ENCODE peak calls at places on chromosome 5, in nine cellular contexts. B is OCI-LY7; H is CD8-positive, alpha-beta memory T cell; R is cardiac muscle cell; Z is naive thymus-derived CD4-positive, alpha-beta T cell; L is ovary; Q is sigmoid colon; O is upper lobe of left lung; S is A673. W is an unnamed sample. For H3K4me1, the result is how much of the 10 kb centered on the place peaks cover.

GRCh38 chr5:351911-352225 is 30.4 kb downstream of the AHRR start:
- DNase-seq in L (no peak), B (no peak), S (no peak), R (no peak), H (no peak), Q (no peak), Z (no peak), O (no peak), W (no peak)

GRCh38 chr5:137231535-137231934 is 267.6 kb downstream of the SPOCK1 start:
- DNase-seq in R (no peak), L (no peak), Z (no peak), Q (no peak), B (no peak), S (no peak), O (no peak), H (no peak), W (no peak)

GRCh38 chr5:56763711-56764466 is 51.5 kb upstream of the MAP3K1 start:
- DNase-seq in L (no peak), S (peak), O (no peak), Q (no peak), H (no peak), Z (no peak), B (peak), R (no peak), W (no peak)

GRCh38 chr5:9544502-9545300 is 1.2 kb downstream of the SEMA5A start:
- DNase-seq in Z (peak), O (peak), H (no peak), S (peak), B (no peak), R (peak), L (peak), Q (peak), W (no peak)

GRCh38 chr5:75192804-75193203 is 43.9 kb downstream of the ANKRD31 start:
- DNase-seq in H (no peak), O (no peak), S (no peak), B (no peak), Z (no peak), R (no peak), L (no peak), Q (no peak), W (no peak)

GRCh38 chr5:134594336-134594735 is 38.3 kb downstream of the SAR1B start:
- DNase-seq in Q (no peak), H (no peak), O (no peak), S (no peak), R (no peak), B (no peak), L (no peak), Z (no peak), W (no peak)

GRCh38 chr5:170638454-170639220 is 134.8 kb downstream of the KCNIP1 start:
- DNase-seq in S (peak), B (peak), Q (peak), O (no peak), H (peak), Z (peak), R (peak), L (peak), W (peak)

GRCh38 chr5:181059297-181060230 is 19.5 kb downstream of the BTNL9 start:
- DNase-seq in H (no peak), Q (no peak), B (no peak), Z (no peak), S (no peak), L (no peak), R (no peak), O (peak), W (no peak)

GRCh38 chr5:156528673-156529072 is 201.7 kb downstream of the SGCD start:
- DNase-seq in S (no peak), L (no peak), Q (no peak), R (no peak), H (no peak), Z (no peak), O (no peak), B (no peak), W (no peak)

GRCh38 chr5:125486634-125487033 is 740.2 kb upstream of the ZNF608 start:
- DNase-seq in H (no peak), B (no peak), R (no peak), Q (no peak), O (no peak), Z (no peak), S (peak), L (no peak), W (no peak)

GRCh38 chr5:172167893-172168292 is 20.1 kb downstream of the STK10 start:
- DNase-seq in Z (no peak), Q (no peak), R (peak), H (no peak), S (no peak), O (no peak), B (no peak), L (no peak), W (no peak)

GRCh38 chr5:151868451-151868850 is 56.2 kb downstream of the GLRA1 start:
- DNase-seq in Z (no peak), B (no peak), S (no peak), R (no peak), L (no peak), H (peak), Q (no peak), O (no peak), W (peak)

GRCh38 chr5:42854795-42855194 is 43.1 kb upstream of the SELENOP start:
- DNase-seq in S (no peak), L (no peak), O (no peak), H (no peak), B (no peak), Q (no peak), Z (no peak), R (no peak), W (no peak)

GRCh38 chr5:72241346-72242003 is 78.6 kb downstream of the MRPS27 start:
- DNase-seq in O (no peak), H (no peak), L (no peak), Z (no peak), Q (no peak), R (no peak), S (no peak), B (no peak), W (no peak)

GRCh38 chr5:134133213-134133994 is 18.9 kb downstream of the TCF7 start:
- DNase-seq in H (peak), Z (peak), L (no peak), R (no peak), Q (peak), B (no peak), S (no peak), O (peak), W (no peak)

GRCh38 chr5:149733129-149733900 is 3.2 kb downstream of the PPARGC1B start:
- DNase-seq in B (no peak), H (no peak), Z (no peak), Q (no peak), S (no peak), R (no peak), L (no peak), O (no peak), W (no peak)

GRCh38 chr5:144467795-144468194 is 297.1 kb downstream of the KCTD16 start:
- DNase-seq in Q (no peak), B (no peak), H (no peak), Z (no peak), S (peak), L (no peak), O (no peak), R (peak), W (no peak)

GRCh38 chr5:53368516-53368915 is 111.9 kb upstream of the FST start:
- DNase-seq in B (no peak), O (no peak), H (no peak), Z (no peak), L (no peak), R (no peak), S (no peak), Q (no peak), W (no peak)

GRCh38 chr5:84327591-84327990 is 57.1 kb downstream of the EDIL3 start:
- DNase-seq in H (no peak), B (no peak), S (no peak), R (no peak), Q (no peak), O (no peak), L (no peak), Z (no peak), W (no peak)

GRCh38 chr5:88687253-88687955 is 195.6 kb downstream of the MEF2C start:
- DNase-seq in B (no peak), R (no peak), S (no peak), Q (no peak), H (no peak), Z (no peak), O (no peak), L (no peak), W (no peak)

GRCh38 chr5:26660116-26660515 is 378.3 kb downstream of the CDH9 start:
- DNase-seq in S (no peak), B (no peak), H (no peak), Z (no peak), Q (peak), L (no peak), O (peak), R (no peak), W (no peak)

GRCh38 chr5:53480474-53481353 is at the start of gene FST:
- DNase-seq in Q (no peak), B (no peak), L (no peak), O (peak), Z (peak), H (no peak), S (no peak), R (peak), W (no peak)

GRCh38 chr5:62593331-62593730 is 14.7 kb downstream of the LRRC70 start:
- DNase-seq in Q (no peak), R (no peak), L (no peak), S (no peak), B (no peak), O (no peak), H (no peak), Z (no peak), W (no peak)

GRCh38 chr5:51028394-51028793 is 354.9 kb upstream of the ISL1 start:
- DNase-seq in L (no peak), B (no peak), O (no peak), Q (no peak), R (no peak), H (no peak), S (no peak), Z (no peak), W (no peak)

GRCh38 chr5:1760656-1761452 is 38.8 kb downstream of the MRPL36 start:
- DNase-seq in B (no peak), H (no peak), Q (peak), S (no peak), O (no peak), Z (peak), R (no peak), L (peak), W (no peak)

GRCh38 chr5:97141031-97141430 is 1.4 kb downstream of the LIX1 start:
- DNase-seq in Q (no peak), Z (no peak), S (no peak), O (no peak), L (no peak), B (no peak), R (no peak), H (no peak), W (no peak)

GRCh38 chr5:30502277-30502676 is 691.2 kb upstream of the CDH6 start:
- DNase-seq in O (no peak), Q (no peak), Z (no peak), R (no peak), H (no peak), S (no peak), L (no peak), B (no peak), W (no peak)

GRCh38 chr5:112581811-112582320 is 155.8 kb upstream of the APC start:
- DNase-seq in O (no peak), B (no peak), R (no peak), Z (no peak), H (no peak), Q (no peak), L (no peak), S (no peak), W (no peak)

GRCh38 chr5:78738104-78738503 is 89.5 kb upstream of the LHFPL2 start:
- DNase-seq in L (no peak), H (no peak), S (no peak), O (no peak), Q (no peak), Z (no peak), R (no peak), B (no peak), W (no peak)

GRCh38 chr5:75450069-75450468 is 61.4 kb downstream of the CERT1 start:
- DNase-seq in S (no peak), H (no peak), O (no peak), Z (no peak), B (no peak), Q (no peak), R (no peak), L (no peak), W (no peak)

GRCh38 chr5:59768204-59769040 is 125.1 kb downstream of the PDE4D start:
- DNase-seq in Q (peak), S (peak), B (no peak), L (peak), Z (no peak), O (peak), H (no peak), R (peak), W (no peak)

GRCh38 chr5:7246312-7246711 is 149.6 kb upstream of the ADCY2 start:
- DNase-seq in H (no peak), B (no peak), R (no peak), Z (no peak), S (no peak), L (no peak), O (no peak), Q (no peak), W (no peak)

GRCh38 chr5:76337949-76338589 is 65.0 kb upstream of the IQGAP2 start:
- DNase-seq in Q (no peak), O (no peak), B (peak), R (peak), Z (no peak), H (no peak), L (no peak), S (peak), W (peak)

GRCh38 chr5:167790462-167791260 is 500.8 kb upstream of the WWC1 start:
- DNase-seq in B (no peak), Z (no peak), Q (no peak), L (no peak), H (no peak), O (no peak), R (no peak), S (no peak), W (no peak)

GRCh38 chr5:3886521-3887461 is 291.2 kb downstream of the IRX1 start:
- DNase-seq in Q (no peak), B (no peak), Z (no peak), O (no peak), S (no peak), H (no peak), L (no peak), R (peak), W (no peak)

GRCh38 chr5:139692148-139692547 is 44.0 kb downstream of the CXXC5 start:
- DNase-seq in O (no peak), R (no peak), B (no peak), S (no peak), L (no peak), Q (no peak), H (no peak), Z (no peak), W (no peak)
- H3K4me1 ChIP-seq in O (under half), R (under half), B (under half), S (under half), L (under half), Q (under half), H (under half), Z (under half), W (under half)

DNA sequence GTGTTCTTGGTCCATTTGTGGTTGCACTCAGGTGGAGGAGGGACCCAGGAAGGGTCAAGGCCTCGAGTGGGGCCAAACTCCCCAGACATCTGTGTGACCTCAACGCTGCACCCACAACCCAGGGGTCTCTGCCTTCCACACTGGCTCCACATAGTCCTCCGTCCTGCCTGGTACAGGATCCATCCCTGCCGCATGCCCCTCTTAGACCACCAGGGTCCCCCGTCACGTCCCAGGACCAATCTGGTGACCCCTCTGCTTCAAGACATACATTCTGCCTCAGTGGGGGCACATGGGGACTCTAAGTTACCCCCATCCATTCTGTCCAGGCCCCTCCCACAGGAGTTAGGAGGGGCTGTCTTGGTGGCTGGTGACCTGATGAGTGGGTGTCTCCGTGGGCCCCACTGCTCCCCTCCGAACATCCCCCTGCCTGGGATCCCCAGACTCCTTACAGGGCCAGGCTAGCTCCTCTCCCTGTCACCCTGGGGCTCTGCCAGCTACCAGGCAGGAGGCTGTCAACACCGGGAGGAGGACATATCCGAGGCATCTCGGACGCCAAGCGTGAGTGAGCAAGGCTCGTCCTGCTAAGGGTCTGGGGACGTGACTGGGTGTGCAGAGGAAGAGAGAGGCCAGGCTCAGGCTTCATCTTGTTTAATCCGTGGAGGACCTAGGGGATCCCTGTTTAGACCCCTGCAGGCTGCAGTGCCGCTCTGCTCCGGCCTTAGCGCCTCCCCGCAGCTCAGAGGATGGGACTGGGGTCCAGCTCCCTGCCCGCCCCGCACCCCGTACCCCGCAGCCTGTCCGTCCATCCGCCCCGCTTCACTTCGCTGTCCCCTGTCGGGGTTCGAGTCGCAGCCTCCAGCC is 32.3 kb downstream of the TSPAN17 start:
- DNase-seq in H (no peak), S (no peak), Q (no peak), L (no peak), Z (no peak), O (no peak), R (no peak), B (no peak), W (no peak)
- H3K4me3 ChIP-seq in H (no peak), S (no peak), Q (no peak), L (no peak), Z (no peak), O (no peak), R (no peak), B (no peak), W (no peak)

GRCh38 chr5:123811771-123812170 is 299.8 kb downstream of the CSNK1G3 start:
- DNase-seq in Z (no peak), L (no peak), R (no peak), Q (no peak), O (no peak), H (no peak), S (peak), B (no peak), W (no peak)

GRCh38 chr5:123810911-123811310 is 298.9 kb downstream of the CSNK1G3 start:
- DNase-seq in S (no peak), Z (no peak), H (no peak), L (no peak), Q (no peak), R (no peak), O (no peak), B (no peak), W (no peak)

GRCh38 chr5:123813937-123814624 is 302.1 kb downstream of the CSNK1G3 start:
- DNase-seq in L (no peak), B (peak), H (no peak), S (peak), Z (no peak), Q (no peak), O (no peak), R (peak), W (no peak)

GRCh38 chr5:123814796-123815479 is 303.0 kb downstream of the CSNK1G3 start:
- DNase-seq in B (no peak), Z (no peak), R (peak), L (no peak), O (no peak), Q (no peak), H (no peak), S (peak), W (no peak)

DNA sequence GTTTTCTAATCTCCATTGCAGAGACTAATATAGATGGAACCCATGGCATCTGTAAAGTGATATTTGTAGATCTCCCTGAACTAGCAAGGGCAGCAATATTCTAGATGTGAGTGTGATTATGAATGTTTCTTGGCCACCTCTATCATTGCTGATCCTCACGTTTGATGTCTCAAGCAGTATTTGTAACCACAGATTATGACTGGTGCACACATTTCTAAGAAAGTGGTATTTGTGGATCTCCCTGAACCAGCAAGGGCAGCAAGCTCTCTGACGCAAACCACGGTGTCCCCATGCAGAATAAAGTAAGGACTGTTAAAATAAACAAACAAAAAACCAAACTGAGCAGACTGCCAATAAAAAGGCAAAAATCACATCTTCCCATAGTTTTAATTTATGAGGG is 301.3 kb downstream of the CSNK1G3 start:
- DNase-seq in S (no peak), Z (no peak), R (no peak), H (no peak), L (no peak), B (no peak), O (no peak), Q (no peak), W (no peak)
- H3K27ac ChIP-seq in S (no peak), Z (no peak), R (no peak), H (no peak), L (no peak), B (no peak), O (no peak), Q (no peak), W (no peak)

GRCh38 chr5:118531276-118531675 is 457.1 kb downstream of the DTWD2 start:
- DNase-seq in Q (no peak), B (no peak), R (no peak), S (no peak), L (no peak), Z (no peak), H (no peak), O (no peak), W (no peak)

GRCh38 chr5:118533166-118533565 is 455.2 kb downstream of the DTWD2 start:
- DNase-seq in S (no peak), B (no peak), Z (no peak), R (no peak), H (no peak), Q (no peak), L (no peak), O (no peak), W (no peak)

GRCh38 chr5:118533923-118534322 is 454.4 kb downstream of the DTWD2 start:
- DNase-seq in B (no peak), R (no peak), Q (no peak), S (no peak), O (no peak), L (no peak), H (no peak), Z (no peak), W (no peak)

DNA sequence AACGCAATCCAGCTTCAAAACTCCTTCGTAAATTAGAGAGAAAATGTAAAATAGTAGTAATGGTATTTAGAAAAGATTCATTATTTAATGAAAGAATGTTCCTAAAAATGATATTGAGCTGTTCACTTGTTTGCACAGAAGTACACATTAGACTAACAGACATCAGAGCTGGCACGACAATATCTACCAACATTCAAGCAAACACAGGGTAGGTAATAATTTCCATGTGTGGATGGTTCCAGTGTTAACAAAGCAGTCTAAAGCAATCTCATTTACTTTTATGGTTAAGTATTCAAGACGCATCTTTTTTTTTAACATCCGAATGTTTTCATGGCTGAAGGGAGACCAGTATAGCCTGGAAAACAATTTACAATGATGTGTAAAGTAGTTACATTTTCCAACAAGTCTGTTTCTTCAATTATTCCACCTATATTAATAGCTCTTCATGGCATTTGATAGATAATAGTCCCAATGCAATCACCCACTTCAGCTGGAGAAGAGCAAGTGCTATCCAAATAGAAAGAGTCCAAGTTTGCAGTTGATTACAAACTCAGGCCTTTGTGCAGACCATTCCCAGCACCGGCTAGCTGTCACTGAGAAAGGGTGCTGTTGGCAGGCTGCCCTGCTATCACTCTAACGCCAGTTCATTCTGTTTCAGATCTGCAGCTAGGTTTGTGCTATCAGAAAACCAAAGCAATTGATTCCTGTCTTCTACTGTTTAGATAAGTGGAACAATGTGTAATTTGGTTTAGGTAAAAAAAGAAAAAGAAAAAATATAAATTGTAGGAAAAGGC is 458.8 kb downstream of the DTWD2 start:
- DNase-seq in O (no peak), B (no peak), R (peak), Z (no peak), Q (no peak), S (no peak), H (no peak), L (no peak), W (no peak)
- H3K4me1 ChIP-seq in O (under half), B (under half), R (under half), Z (under half), Q (under half), S (under half), H (under half), L (under half), W (under half)

GRCh38 chr5:173523388-173523787 is 93.1 kb downstream of the BOD1 start:
- DNase-seq in Q (no peak), R (no peak), H (no peak), O (no peak), L (no peak), S (no peak), Z (no peak), B (no peak), W (no peak)
- H3K4me3 ChIP-seq in Q (no peak), R (no peak), H (no peak), O (no peak), L (no peak), S (no peak), Z (no peak), B (no peak), W (no peak)

W was measured in effector memory CD4-positive, alpha-beta T cell.